ENCODE peak calls at places on chromosomes 13 and 19, in four cellular contexts. One of them, this sample, is unnamed.

GRCh38 chr13:29887030-29887557 is 36.7 kb upstream of the UBL3 start:
- DNase-seq in H1: no peak
- DNase-seq in GM12878: no peak
- DNase-seq in K562: no peak
- DNase-seq in this sample: no peak

GRCh38 chr13:22422712-22423111 is 751.8 kb downstream of the FGF9 start:
- DNase-seq in H1: no peak
- DNase-seq in GM12878: no peak
- DNase-seq in K562: no peak
- DNase-seq in this sample: no peak

GRCh38 chr19:20928371-20928770 is 5.3 kb downstream of the ZNF85 start:
- DNase-seq in H1: peak; percentile 23
- DNase-seq in GM12878: no peak
- DNase-seq in K562: no peak
- DNase-seq in this sample: no peak

GRCh38 chr19:5948697-5949564 is 29.0 kb downstream of the RANBP3 start:
- DNase-seq in H1: no peak
- DNase-seq in GM12878: no peak
- DNase-seq in K562: no peak
- DNase-seq in this sample: no peak

GRCh38 chr13:24162604-24163003 is 2.1 kb downstream of the SPATA13 start:
- DNase-seq in H1: no peak
- DNase-seq in GM12878: no peak
- DNase-seq in K562: no peak
- DNase-seq in this sample: no peak

GRCh38 chr19:54320271-54320670 is 7.3 kb upstream of the LILRA5 start:
- DNase-seq in H1: no peak
- DNase-seq in GM12878: no peak
- DNase-seq in K562: no peak
- DNase-seq in this sample: no peak

GRCh38 chr19:43560687-43561086 is 14.6 kb downstream of the XRCC1 start:
- DNase-seq in H1: no peak
- DNase-seq in GM12878: no peak
- DNase-seq in K562: peak; percentile 73
- DNase-seq in this sample: peak; percentile 57

GRCh38 chr19:32862173-32862572 is 7.4 kb downstream of the SLC7A9 start:
- DNase-seq in H1: no peak
- DNase-seq in GM12878: no peak
- DNase-seq in K562: no peak
- DNase-seq in this sample: no peak

GRCh38 chr13:109249780-109250528 is 536.4 kb downstream of the IRS2 start:
- DNase-seq in H1: no peak
- DNase-seq in GM12878: no peak
- DNase-seq in K562: no peak
- DNase-seq in this sample: no peak

GRCh38 chr13:95494082-95494681 is 58.3 kb upstream of the CLDN10 start:
- DNase-seq in H1: no peak
- DNase-seq in GM12878: no peak
- DNase-seq in K562: peak; percentile 59
- DNase-seq in this sample: peak; percentile 48

GRCh38 chr13:50419466-50419865 is 404.2 kb downstream of the KCNRG start:
- DNase-seq in H1: no peak
- DNase-seq in GM12878: no peak
- DNase-seq in K562: no peak
- DNase-seq in this sample: no peak

GRCh38 chr19:36665832-36666231 is 805 bp downstream of the ZNF461 start:
- DNase-seq in H1: no peak
- DNase-seq in GM12878: no peak
- DNase-seq in K562: no peak
- DNase-seq in this sample: no peak

GRCh38 chr13:102974574-102975195 is 91.5 kb downstream of the SLC10A2 start:
- DNase-seq in H1: no peak
- DNase-seq in GM12878: no peak
- DNase-seq in K562: no peak
- DNase-seq in this sample: no peak

GRCh38 chr19:46745521-46746280 is at the start of gene FKRP:
- DNase-seq in H1: no peak
- DNase-seq in GM12878: no peak
- DNase-seq in K562: peak; percentile 87
- DNase-seq in this sample: no peak

GRCh38 chr13:66328486-66328885 is 901.6 kb downstream of the PCDH9 start:
- DNase-seq in H1: no peak
- DNase-seq in GM12878: no peak
- DNase-seq in K562: no peak
- DNase-seq in this sample: no peak

GRCh38 chr13:40490086-40490723 is 176.2 kb downstream of the FOXO1 start:
- DNase-seq in H1: no peak
- DNase-seq in GM12878: no peak
- DNase-seq in K562: no peak
- DNase-seq in this sample: no peak

GRCh38 chr19:40465781-40466218 is 255 bp upstream of the BLVRB start:
- DNase-seq in H1: peak; percentile 100
- DNase-seq in GM12878: peak; percentile 96
- DNase-seq in K562: peak; percentile 98
- DNase-seq in this sample: peak; percentile 100

GRCh38 chr13:94168784-94169512 is 310.5 kb downstream of the DCT start:
- DNase-seq in H1: no peak
- DNase-seq in GM12878: no peak
- DNase-seq in K562: no peak
- DNase-seq in this sample: no peak

GRCh38 chr13:95319551-95320274 is 18.5 kb upstream of the ABCC4 start:
- DNase-seq in H1: no peak
- DNase-seq in GM12878: no peak
- DNase-seq in K562: no peak
- DNase-seq in this sample: no peak

GRCh38 chr19:7903244-7904073 is at the start of gene MAP2K7:
- DNase-seq in H1: peak; percentile 100
- DNase-seq in GM12878: peak; percentile 99
- DNase-seq in K562: peak; percentile 98
- DNase-seq in this sample: peak; percentile 98

GRCh38 chr13:69155136-69155535 is 952.5 kb upstream of the ATXN8OS start:
- DNase-seq in H1: no peak
- DNase-seq in GM12878: no peak
- DNase-seq in K562: no peak
- DNase-seq in this sample: no peak

GRCh38 chr19:33713194-33713593 is 83.5 kb upstream of the KCTD15 start:
- DNase-seq in H1: no peak
- DNase-seq in GM12878: no peak
- DNase-seq in K562: no peak
- DNase-seq in this sample: no peak

GRCh38 chr19:6253886-6254285 is 25.9 kb downstream of the MLLT1 start:
- DNase-seq in H1: no peak
- DNase-seq in GM12878: no peak
- DNase-seq in K562: no peak
- DNase-seq in this sample: no peak

DNA sequence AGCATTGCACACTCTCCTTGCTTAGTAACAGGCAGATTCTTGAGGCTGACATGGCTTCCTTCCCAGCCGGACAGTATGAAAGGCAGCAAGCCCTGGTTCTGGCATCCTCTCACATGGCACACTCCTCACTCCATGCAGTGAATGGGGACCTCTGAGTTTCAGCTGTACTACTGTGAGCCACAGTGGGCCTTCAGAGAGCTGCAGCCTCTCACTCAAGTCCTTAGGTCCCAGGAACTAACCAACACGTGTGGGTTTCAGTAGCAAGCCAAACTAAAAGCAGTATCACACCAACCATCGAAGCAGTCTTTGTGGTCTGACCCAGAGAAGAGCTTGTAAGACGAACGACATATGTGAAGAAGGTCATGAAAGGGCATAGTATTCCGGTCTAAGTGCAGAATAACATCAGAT is 128.2 kb downstream of the TBC1D4 start:
- DNase-seq in H1: no peak
- DNase-seq in GM12878: no peak
- DNase-seq in K562: no peak
- DNase-seq in this sample: no peak
- TF ChIP-seq HDAC2 in H1: no peak
- TF ChIP-seq HDAC2 in GM12878: no peak
- TF ChIP-seq HDAC2 in K562: no peak
- TF ChIP-seq HDAC2 in this sample: no peak

GRCh38 chr19:44866672-44867071 is 20.6 kb downstream of the NECTIN2 start:
- DNase-seq in H1: no peak
- DNase-seq in GM12878: no peak
- DNase-seq in K562: peak; percentile 14
- DNase-seq in this sample: no peak

GRCh38 chr19:44871809-44872208 is 19.2 kb upstream of the TOMM40 start:
- DNase-seq in H1: no peak
- DNase-seq in GM12878: no peak
- DNase-seq in K562: no peak
- DNase-seq in this sample: no peak

GRCh38 chr19:44872661-44873060 is 18.4 kb upstream of the TOMM40 start:
- DNase-seq in H1: no peak
- DNase-seq in GM12878: no peak
- DNase-seq in K562: no peak
- DNase-seq in this sample: no peak

GRCh38 chr19:44867578-44867977 is 21.5 kb downstream of the NECTIN2 start:
- DNase-seq in H1: no peak
- DNase-seq in GM12878: no peak
- DNase-seq in K562: peak; percentile 5
- DNase-seq in this sample: no peak

DNA sequence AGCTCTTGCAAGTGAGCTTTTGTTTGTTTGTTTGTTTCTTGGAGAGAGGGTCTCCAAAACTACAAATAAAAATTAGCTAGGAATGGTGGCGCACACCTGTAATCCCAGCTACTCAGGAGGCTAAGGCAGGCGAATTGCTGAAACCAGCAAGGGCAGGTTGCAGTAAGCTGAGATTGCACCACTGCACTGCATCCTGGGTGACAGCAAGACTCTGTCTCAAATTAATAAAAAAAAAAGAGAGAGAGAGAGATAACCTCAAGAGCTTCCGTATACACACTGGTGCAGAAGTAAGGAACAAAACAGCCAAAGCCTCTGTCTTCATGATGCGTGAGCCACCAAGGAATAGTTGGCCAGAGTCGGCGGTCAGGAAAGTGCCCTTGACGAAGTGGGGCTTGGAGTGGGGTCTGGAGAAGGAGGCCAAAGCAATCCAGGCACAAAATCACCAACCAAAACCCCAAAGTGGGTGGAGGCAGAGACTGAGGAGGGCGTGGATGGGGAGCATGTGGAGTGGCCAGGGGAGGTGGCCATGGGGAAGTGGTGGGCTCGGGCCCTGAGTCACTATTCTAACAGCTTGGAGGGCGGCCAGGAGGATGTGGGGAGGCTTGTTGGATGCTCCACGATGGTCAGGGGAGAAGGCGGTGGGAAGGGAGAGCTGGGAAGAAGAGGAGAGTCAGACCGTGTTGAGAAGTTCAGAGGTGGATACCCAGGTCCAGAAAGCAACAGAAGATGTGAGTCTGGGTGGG is 21.2 kb upstream of the TOMM40 start:
- DNase-seq in H1: no peak
- DNase-seq in GM12878: no peak
- DNase-seq in K562: no peak
- DNase-seq in this sample: no peak
- TF ChIP-seq HDAC2 in H1: no peak
- TF ChIP-seq HDAC2 in GM12878: no peak
- TF ChIP-seq HDAC2 in K562: no peak
- TF ChIP-seq HDAC2 in this sample: no peak

DNA sequence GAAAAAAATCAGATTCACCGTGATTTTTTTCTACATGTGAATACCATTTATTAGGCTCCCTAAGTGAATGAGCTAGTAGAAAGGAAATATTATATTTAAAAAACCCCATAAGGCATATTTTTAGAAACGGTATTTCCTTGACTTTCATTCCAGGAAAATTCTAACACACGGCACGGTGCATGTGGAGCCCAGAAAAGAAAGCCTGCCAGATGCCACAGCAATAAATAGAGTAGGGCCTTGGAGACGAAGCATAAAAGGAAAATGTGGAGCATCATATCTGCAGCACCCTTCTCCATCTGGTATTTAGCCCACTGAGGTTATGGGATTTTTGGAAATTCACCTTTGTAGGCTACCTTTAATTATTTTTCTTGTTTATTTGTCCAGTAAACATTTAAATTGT is 314.4 kb downstream of the ENOX1 start:
- DNase-seq in H1: no peak
- DNase-seq in GM12878: no peak
- DNase-seq in K562: no peak
- DNase-seq in this sample: no peak
- TF ChIP-seq HDAC2 in H1: no peak
- TF ChIP-seq HDAC2 in GM12878: no peak
- TF ChIP-seq HDAC2 in K562: no peak
- TF ChIP-seq HDAC2 in this sample: no peak

GRCh38 chr13:20943519-20944012 is 41.0 kb upstream of the XPO4 start:
- DNase-seq in H1: peak; percentile 87
- DNase-seq in GM12878: no peak
- DNase-seq in K562: peak; percentile 47
- DNase-seq in this sample: peak; percentile 68

GRCh38 chr13:20940083-20940482 is 37.5 kb upstream of the XPO4 start:
- DNase-seq in H1: no peak
- DNase-seq in GM12878: no peak
- DNase-seq in K562: no peak
- DNase-seq in this sample: no peak

GRCh38 chr13:20938302-20938701 is 35.8 kb upstream of the XPO4 start:
- DNase-seq in H1: no peak
- DNase-seq in GM12878: no peak
- DNase-seq in K562: no peak
- DNase-seq in this sample: no peak

GRCh38 chr13:20942938-20943518 is 40.5 kb upstream of the XPO4 start:
- DNase-seq in H1: no peak
- DNase-seq in GM12878: no peak
- DNase-seq in K562: no peak
- DNase-seq in this sample: no peak

GRCh38 chr13:20939662-20940061 is 37.1 kb upstream of the XPO4 start:
- DNase-seq in H1: no peak
- DNase-seq in GM12878: no peak
- DNase-seq in K562: no peak
- DNase-seq in this sample: peak; percentile 32
- TF ChIP-seq HDAC2 in H1: no peak
- TF ChIP-seq HDAC2 in GM12878: no peak
- TF ChIP-seq HDAC2 in K562: no peak
- TF ChIP-seq HDAC2 in this sample: no peak

This sample was measured in A549.